ENCODE peak calls at places on chromosomes 6 and 20, in five cellular contexts. One of them, this sample, is unnamed. For H3K4me1, the result is how much of the 10 kb centered on the place peaks cover.

GRCh38 chr6:122184260-122184934 is 215.1 kb upstream of the HSF2 start:
- DNase-seq in ovary: no peak
- DNase-seq in Peyer's patch: no peak
- DNase-seq in fibroblast of lung: peak
- DNase-seq in pancreas: no peak
- DNase-seq in this sample: no peak

GRCh38 chr6:28771401-28772267 is 152.2 kb downstream of the TRIM27 start:
- DNase-seq in ovary: no peak
- DNase-seq in Peyer's patch: no peak
- DNase-seq in fibroblast of lung: no peak
- DNase-seq in pancreas: no peak
- DNase-seq in this sample: no peak

GRCh38 chr20:32912688-32913087 is 54.0 kb downstream of the EFCAB8 start:
- DNase-seq in ovary: no peak
- DNase-seq in Peyer's patch: no peak
- DNase-seq in fibroblast of lung: no peak
- DNase-seq in pancreas: no peak
- DNase-seq in this sample: no peak

GRCh38 chr6:149488815-149489214 is 4.0 kb upstream of the ZC3H12D start:
- DNase-seq in ovary: no peak
- DNase-seq in Peyer's patch: peak
- DNase-seq in fibroblast of lung: peak
- DNase-seq in pancreas: no peak
- DNase-seq in this sample: no peak

GRCh38 chr20:62502496-62503095 is 26.8 kb upstream of the GATA5 start:
- DNase-seq in ovary: no peak
- DNase-seq in Peyer's patch: no peak
- DNase-seq in fibroblast of lung: no peak
- DNase-seq in pancreas: no peak
- DNase-seq in this sample: no peak

GRCh38 chr6:66103354-66103753 is 396.3 kb upstream of the EYS start:
- DNase-seq in ovary: no peak
- DNase-seq in Peyer's patch: no peak
- DNase-seq in fibroblast of lung: no peak
- DNase-seq in pancreas: no peak
- DNase-seq in this sample: no peak

GRCh38 chr20:32539817-32540675 is 45.1 kb downstream of the NOL4L start:
- DNase-seq in ovary: no peak
- DNase-seq in Peyer's patch: peak
- DNase-seq in fibroblast of lung: no peak
- DNase-seq in pancreas: no peak
- DNase-seq in this sample: no peak

GRCh38 chr6:16472349-16473069 is 234.1 kb downstream of the GMPR start:
- DNase-seq in ovary: no peak
- DNase-seq in Peyer's patch: no peak
- DNase-seq in fibroblast of lung: peak
- DNase-seq in pancreas: no peak
- DNase-seq in this sample: no peak

GRCh38 chr6:145206247-145206907 is 528.9 kb downstream of the EPM2A start:
- DNase-seq in ovary: no peak
- DNase-seq in Peyer's patch: no peak
- DNase-seq in fibroblast of lung: peak
- DNase-seq in pancreas: no peak
- DNase-seq in this sample: no peak

GRCh38 chr20:50416930-50417329 is 93.3 kb upstream of the PTPN1 start:
- DNase-seq in ovary: no peak
- DNase-seq in Peyer's patch: no peak
- DNase-seq in fibroblast of lung: no peak
- DNase-seq in pancreas: no peak
- DNase-seq in this sample: no peak

GRCh38 chr20:33668791-33669155 is 2.0 kb downstream of the ACTL10 start:
- DNase-seq in ovary: no peak
- DNase-seq in Peyer's patch: no peak
- DNase-seq in fibroblast of lung: no peak
- DNase-seq in pancreas: no peak
- DNase-seq in this sample: no peak

GRCh38 chr20:6053776-6054688 is at the start of gene LRRN4:
- DNase-seq in ovary: no peak
- DNase-seq in Peyer's patch: no peak
- DNase-seq in fibroblast of lung: no peak
- DNase-seq in pancreas: no peak
- DNase-seq in this sample: no peak

GRCh38 chr20:19975901-19976300 is 41.3 kb upstream of the NAA20 start:
- DNase-seq in ovary: no peak
- DNase-seq in Peyer's patch: no peak
- DNase-seq in fibroblast of lung: peak
- DNase-seq in pancreas: no peak
- DNase-seq in this sample: no peak

GRCh38 chr20:19975436-19975799 is 41.7 kb upstream of the NAA20 start:
- DNase-seq in ovary: no peak
- DNase-seq in Peyer's patch: no peak
- DNase-seq in fibroblast of lung: peak
- DNase-seq in pancreas: no peak
- DNase-seq in this sample: no peak

GRCh38 chr20:19977373-19977770 is 39.8 kb upstream of the NAA20 start:
- DNase-seq in ovary: no peak
- DNase-seq in Peyer's patch: no peak
- DNase-seq in fibroblast of lung: no peak
- DNase-seq in pancreas: no peak
- DNase-seq in this sample: no peak

GRCh38 chr20:19978511-19979210 is 38.5 kb upstream of the NAA20 start:
- DNase-seq in ovary: no peak
- DNase-seq in Peyer's patch: no peak
- DNase-seq in fibroblast of lung: no peak
- DNase-seq in pancreas: no peak
- DNase-seq in this sample: no peak

DNA sequence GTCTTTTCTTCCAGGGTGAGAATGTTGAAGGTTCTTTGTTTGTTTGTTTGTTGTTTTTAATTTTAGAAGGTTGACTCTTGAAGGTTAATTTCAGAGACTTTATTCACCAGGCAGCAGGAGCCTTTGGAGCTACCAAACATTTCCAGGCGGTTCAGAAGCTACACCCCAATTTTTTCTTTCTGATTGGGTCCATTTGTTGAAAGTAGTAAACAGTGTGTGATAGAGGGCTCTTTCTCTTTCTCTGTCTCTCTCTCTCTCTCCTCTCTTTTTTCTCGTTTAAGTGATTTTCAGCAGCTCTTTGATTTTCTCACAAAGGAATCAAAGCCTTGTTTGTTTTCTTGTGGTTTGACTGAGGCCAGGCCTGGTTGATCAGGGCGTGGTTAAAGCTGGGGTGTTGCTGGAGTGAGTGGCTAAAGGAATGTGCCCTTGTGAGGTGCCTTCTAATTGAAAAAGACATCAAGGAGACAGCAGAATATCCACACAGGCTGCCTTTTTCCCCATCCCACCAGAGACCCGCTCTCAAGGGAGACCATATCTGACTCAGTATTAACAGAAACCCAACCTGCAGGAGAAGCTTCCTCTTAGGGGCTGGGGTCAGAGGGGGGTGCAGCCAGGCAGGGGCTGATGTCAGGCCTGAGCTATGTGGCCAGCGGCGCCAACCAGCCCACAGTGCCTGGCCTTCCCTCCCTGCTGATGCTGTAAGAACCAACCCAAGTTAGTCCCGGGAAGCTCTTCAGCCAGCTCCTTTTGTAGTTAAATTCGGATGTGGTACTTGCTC is 40.4 kb upstream of the NAA20 start:
- DNase-seq in ovary: peak
- DNase-seq in Peyer's patch: no peak
- DNase-seq in fibroblast of lung: peak
- DNase-seq in pancreas: no peak
- DNase-seq in this sample: peak
- H3K4me1 ChIP-seq in ovary: under half
- H3K4me1 ChIP-seq in Peyer's patch: under half
- H3K4me1 ChIP-seq in fibroblast of lung: under half
- H3K4me1 ChIP-seq in pancreas: half or more
- H3K4me1 ChIP-seq in this sample: under half

DNA sequence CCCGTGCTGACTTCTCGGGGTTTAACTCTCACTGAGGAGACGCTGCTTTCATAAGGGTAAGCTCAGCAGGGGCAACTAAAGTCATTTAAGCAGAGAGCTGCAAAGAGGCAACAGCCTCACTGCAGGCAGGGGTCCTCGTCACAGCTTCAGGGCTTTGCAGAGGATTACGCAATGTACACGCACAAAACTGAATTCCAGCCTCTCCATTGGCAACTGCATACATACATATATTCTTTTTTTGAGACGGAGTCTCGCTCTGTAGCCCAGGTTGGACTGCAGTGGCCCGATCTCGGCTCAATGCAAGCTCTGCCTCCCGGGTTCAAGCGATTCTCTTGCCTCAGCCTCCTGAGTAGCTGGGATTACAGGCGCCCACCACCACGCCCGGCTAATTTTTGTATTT is 2.4 kb downstream of the GMEB2 start:
- DNase-seq in ovary: no peak
- DNase-seq in Peyer's patch: no peak
- DNase-seq in fibroblast of lung: peak
- DNase-seq in pancreas: no peak
- DNase-seq in this sample: no peak
- H3K27ac ChIP-seq in ovary: no peak
- H3K27ac ChIP-seq in Peyer's patch: no peak
- H3K27ac ChIP-seq in fibroblast of lung: no peak
- H3K27ac ChIP-seq in pancreas: no peak
- H3K27ac ChIP-seq in this sample: no peak

GRCh38 chr20:53735536-53736050 is 142.0 kb upstream of the ZNF217 start:
- DNase-seq in ovary: no peak
- DNase-seq in Peyer's patch: no peak
- DNase-seq in fibroblast of lung: peak
- DNase-seq in pancreas: no peak
- DNase-seq in this sample: no peak
- H3K4me3 ChIP-seq in ovary: no peak
- H3K4me3 ChIP-seq in Peyer's patch: no peak
- H3K4me3 ChIP-seq in fibroblast of lung: no peak
- H3K4me3 ChIP-seq in pancreas: no peak
- H3K4me3 ChIP-seq in this sample: no peak

DNA sequence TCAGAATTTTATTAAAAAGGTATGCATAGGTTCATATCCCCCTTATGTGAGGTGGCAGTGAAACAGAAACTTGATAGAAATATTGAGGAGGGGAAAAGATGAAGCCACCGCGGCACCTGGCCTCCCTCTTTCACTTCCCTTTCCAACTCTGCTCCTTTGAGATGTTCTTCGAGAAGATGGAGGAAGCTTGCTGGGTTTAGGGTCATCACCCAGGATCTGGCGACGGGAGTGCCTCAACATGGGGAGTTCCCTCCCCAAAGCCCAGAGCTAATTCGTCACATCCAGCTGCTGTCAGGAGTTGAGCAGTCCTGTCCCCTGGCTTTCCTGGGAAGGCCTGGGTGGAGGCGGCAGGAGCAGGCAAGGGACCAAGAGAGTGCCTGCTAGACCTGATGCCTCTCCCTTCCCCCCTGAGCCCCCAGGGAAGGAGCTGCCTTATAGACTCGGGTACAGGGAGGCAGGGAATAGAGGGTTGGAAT is 29.1 kb downstream of the RREB1 start:
- DNase-seq in ovary: no peak
- DNase-seq in Peyer's patch: peak
- DNase-seq in fibroblast of lung: no peak
- DNase-seq in pancreas: no peak
- DNase-seq in this sample: no peak
- H3K4me1 ChIP-seq in ovary: under half
- H3K4me1 ChIP-seq in Peyer's patch: under half
- H3K4me1 ChIP-seq in fibroblast of lung: under half
- H3K4me1 ChIP-seq in pancreas: under half
- H3K4me1 ChIP-seq in this sample: under half

This sample was measured in right atrium auricular region.